ENCODE peak calls at places on chromosomes 5 and 9, in five cellular contexts. B, P, T, D and A are unnamed samples.

GRCh38 chr5:90915393-90915792 is 356.8 kb downstream of the ADGRV1 start:
- DNase-seq in B (no peak), P (no peak), T (no peak), D (no peak), A (no peak)

GRCh38 chr9:72477862-72478564 is 43.4 kb upstream of the TMC1 start:
- DNase-seq in B (no peak), P (peak), T (no peak), D (peak), A (no peak)

GRCh38 chr5:62689599-62690368 is 111.2 kb downstream of the LRRC70 start:
- DNase-seq in B (no peak), P (no peak), T (no peak), D (no peak), A (no peak)

GRCh38 chr5:93078082-93079038 is 502.7 kb downstream of the NR2F1-AS1 start:
- DNase-seq in B (peak), P (peak), T (no peak), D (peak), A (peak)

GRCh38 chr9:8816361-8816760 is 1016.8 kb upstream of the DMAC1 start:
- DNase-seq in B (no peak), P (no peak), T (no peak), D (no peak), A (no peak)

GRCh38 chr9:131433302-131433854 is 39.5 kb downstream of the PRRC2B start:
- DNase-seq in B (no peak), P (no peak), T (no peak), D (no peak), A (no peak)

GRCh38 chr5:98454904-98455303 is 318.6 kb upstream of the RGMB start:
- DNase-seq in B (no peak), P (peak), T (no peak), D (no peak), A (no peak)

GRCh38 chr9:121783523-121784507 is 132.4 kb downstream of the DAB2IP start:
- DNase-seq in B (no peak), P (no peak), T (peak), D (no peak), A (no peak)

GRCh38 chr5:158880514-158881001 is 219.2 kb downstream of the EBF1 start:
- DNase-seq in B (no peak), P (peak), T (no peak), D (no peak), A (no peak)

GRCh38 chr9:121125590-121125989 is 50.8 kb downstream of the CNTRL start:
- DNase-seq in B (no peak), P (no peak), T (no peak), D (no peak), A (no peak)

GRCh38 chr5:7043797-7044196 is 330.6 kb downstream of the TENT4A start:
- DNase-seq in B (no peak), P (no peak), T (no peak), D (no peak), A (no peak)

GRCh38 chr9:136053757-136054142 is 41.3 kb downstream of the NACC2 start:
- DNase-seq in B (no peak), P (no peak), T (no peak), D (no peak), A (no peak)

GRCh38 chr9:24657387-24657786 is 111.7 kb upstream of the IZUMO3 start:
- DNase-seq in B (no peak), P (no peak), T (no peak), D (no peak), A (no peak)

GRCh38 chr5:41921874-41922273 is 3.2 kb upstream of the FBXO4 start:
- DNase-seq in B (no peak), P (peak), T (no peak), D (no peak), A (no peak)

GRCh38 chr5:59845733-59846132 is 47.8 kb downstream of the PDE4D start:
- DNase-seq in B (no peak), P (peak), T (no peak), D (no peak), A (no peak)

GRCh38 chr9:87622936-87623335 is 103.0 kb upstream of the CTSL start:
- DNase-seq in B (no peak), P (peak), T (no peak), D (no peak), A (no peak)

GRCh38 chr9:81825831-81826540 is 102.2 kb upstream of the SPATA31D4 start:
- DNase-seq in B (no peak), P (no peak), T (no peak), D (no peak), A (peak)
- H3K27ac ChIP-seq in B (peak), P (no peak), T (no peak), D (no peak), A (peak)

GRCh38 chr5:140806834-140807775 is at the start of gene PCDHA4:
- DNase-seq in B (no peak), P (no peak), T (peak), D (no peak), A (no peak)
- H3K27ac ChIP-seq in B (no peak), P (no peak), T (no peak), D (no peak), A (no peak)

DNA sequence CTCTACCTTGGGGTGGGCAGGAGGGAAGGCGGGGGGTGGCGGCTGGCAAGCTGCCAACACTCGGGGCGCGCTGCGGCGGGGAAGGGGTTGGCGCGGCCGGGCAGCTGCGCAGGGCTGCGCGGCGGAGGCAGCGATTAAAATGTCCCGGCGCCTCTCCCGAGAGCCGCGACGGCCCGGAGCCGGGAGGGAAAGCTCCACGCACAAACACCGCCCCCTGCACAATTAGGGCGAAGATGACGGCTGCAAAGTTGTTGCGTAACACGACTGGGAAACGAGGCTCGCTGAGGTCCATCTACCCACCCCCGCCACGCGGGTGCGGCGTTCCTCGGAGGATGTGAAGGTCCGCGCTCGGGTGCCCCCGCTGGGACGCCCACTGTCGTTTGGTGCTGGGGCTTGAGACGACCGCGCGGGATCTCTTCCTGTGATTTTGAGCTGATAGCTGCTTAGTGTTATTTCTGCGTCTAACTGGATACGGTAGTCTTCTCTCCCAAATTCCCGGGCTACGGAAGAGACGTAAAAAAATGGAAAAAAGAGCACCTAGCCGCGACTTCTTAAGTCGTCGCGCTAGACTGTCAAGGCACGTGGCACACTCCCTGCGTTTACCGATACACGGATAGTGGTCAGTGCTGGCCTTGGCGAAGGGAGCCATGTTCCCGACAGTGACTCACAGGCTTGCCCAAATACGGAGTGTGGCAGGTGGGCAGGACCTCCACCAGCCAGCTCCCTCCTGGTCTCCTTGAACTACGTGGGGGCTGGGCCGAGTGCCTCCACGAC is 958 bp upstream of the NFIL3 start:
- DNase-seq in B (peak), P (peak), T (peak), D (peak), A (peak)
- H3K27ac ChIP-seq in B (peak), P (peak), T (no peak), D (peak), A (peak)

GRCh38 chr5:119290161-119290569 is 65.7 kb upstream of the TNFAIP8 start:
- DNase-seq in B (no peak), P (no peak), T (no peak), D (no peak), A (no peak)

GRCh38 chr5:119291877-119292276 is 63.9 kb upstream of the TNFAIP8 start:
- DNase-seq in B (no peak), P (no peak), T (no peak), D (no peak), A (no peak)

GRCh38 chr5:119291056-119291455 is 64.8 kb upstream of the TNFAIP8 start:
- DNase-seq in B (no peak), P (no peak), T (no peak), D (no peak), A (no peak)

GRCh38 chr5:119290607-119291006 is 65.2 kb upstream of the TNFAIP8 start:
- DNase-seq in B (no peak), P (no peak), T (no peak), D (no peak), A (no peak)

GRCh38 chr5:119293202-119293829 is 62.5 kb upstream of the TNFAIP8 start:
- DNase-seq in B (no peak), P (no peak), T (no peak), D (no peak), A (no peak)
- H3K27ac ChIP-seq in B (no peak), P (no peak), T (no peak), D (no peak), A (no peak)